ENCODE peak calls at places on chromosomes 12 and 14, in ten cellular contexts. B, A, U, M, Z, F, W, T, J and H are unnamed samples.

GRCh38 chr14:37571391-37571790 is 23.7 kb downstream of the FOXA1 start:
- DNase-seq in B (no peak), A (no peak), U (no peak), M (no peak), Z (no peak), F (no peak), W (no peak), T (no peak), J (no peak), H (no peak)

GRCh38 chr12:53320352-53321195 is 836 bp downstream of the AAAS start:
- DNase-seq in B (no peak), A (no peak), U (no peak), M (no peak), Z (no peak), F (no peak), W (no peak), T (no peak), J (no peak), H (no peak)

GRCh38 chr12:54139030-54139429 is 49.8 kb downstream of the SMUG1 start:
- DNase-seq in B (no peak), A (no peak), U (no peak), M (no peak), Z (no peak), F (no peak), W (no peak), T (no peak), J (no peak), H (no peak)

GRCh38 chr14:37594238-37594915 is 672 bp downstream of the FOXA1 start:
- DNase-seq in B (peak; percentile 75), A (no peak), U (peak; percentile 47), M (peak; percentile 74), Z (peak; percentile 77), F (peak; percentile 82), W (peak; percentile 66), T (peak; percentile 80), J (peak; percentile 5), H (no peak)

GRCh38 chr12:92603741-92604432 is 98.9 kb upstream of the PLEKHG7 start:
- DNase-seq in B (no peak), A (no peak), U (no peak), M (no peak), Z (no peak), F (no peak), W (no peak), T (no peak), J (no peak), H (no peak)

GRCh38 chr12:89288959-89289358 is 63.3 kb downstream of the DUSP6 start:
- DNase-seq in B (no peak), A (no peak), U (no peak), M (no peak), Z (no peak), F (no peak), W (no peak), T (no peak), J (no peak), H (no peak)

GRCh38 chr14:22718091-22718490 is 48.4 kb upstream of the OXA1L start:
- DNase-seq in B (no peak), A (no peak), U (no peak), M (no peak), Z (no peak), F (no peak), W (no peak), T (no peak), J (no peak), H (no peak)

GRCh38 chr12:63042646-63043045 is 107.7 kb upstream of the PPM1H start:
- DNase-seq in B (no peak), A (no peak), U (no peak), M (no peak), Z (no peak), F (no peak), W (no peak), T (no peak), J (no peak), H (no peak)

GRCh38 chr14:103007555-103007954 is 49.8 kb downstream of the CDC42BPB start:
- DNase-seq in B (no peak), A (no peak), U (peak; percentile 76), M (no peak), Z (no peak), F (no peak), W (no peak), T (no peak), J (no peak), H (no peak)

GRCh38 chr14:58712357-58712756 is 74.6 kb downstream of the DACT1 start:
- DNase-seq in B (no peak), A (no peak), U (no peak), M (no peak), Z (peak; percentile 62), F (no peak), W (no peak), T (no peak), J (no peak), H (no peak)

GRCh38 chr12:22935090-22935489 is 310.1 kb downstream of the ETNK1 start:
- DNase-seq in B (no peak), A (no peak), U (peak; percentile 30), M (peak; percentile 50), Z (no peak), F (no peak), W (no peak), T (no peak), J (no peak), H (no peak)

GRCh38 chr12:56840922-56841321 is 77.8 kb downstream of the HSD17B6 start:
- DNase-seq in B (no peak), A (no peak), U (peak; percentile 29), M (peak; percentile 54), Z (no peak), F (no peak), W (no peak), T (no peak), J (no peak), H (no peak)

GRCh38 chr12:2319136-2319535 is 266.3 kb downstream of the CACNA1C start:
- DNase-seq in B (no peak), A (no peak), U (no peak), M (no peak), Z (no peak), F (no peak), W (no peak), T (no peak), J (no peak), H (no peak)

GRCh38 chr12:125001636-125002035 is 8.2 kb downstream of the BRI3BP start:
- DNase-seq in B (no peak), A (no peak), U (no peak), M (no peak), Z (no peak), F (no peak), W (no peak), T (no peak), J (no peak), H (no peak)

GRCh38 chr14:105392161-105393090 is 5.9 kb upstream of the TEX22 start:
- DNase-seq in B (no peak), A (no peak), U (peak; percentile 18), M (no peak), Z (no peak), F (no peak), W (no peak), T (no peak), J (no peak), H (no peak)

GRCh38 chr14:76307786-76308780 is 67.9 kb upstream of the ESRRB start:
- DNase-seq in B (no peak), A (no peak), U (no peak), M (no peak), Z (no peak), F (no peak), W (no peak), T (no peak), J (no peak), H (no peak)

GRCh38 chr14:99879401-99880295 is 86.4 kb downstream of the EML1 start:
- DNase-seq in B (no peak), A (no peak), U (no peak), M (no peak), Z (no peak), F (no peak), W (no peak), T (no peak), J (no peak), H (no peak)

GRCh38 chr14:99006271-99006670 is 265.7 kb downstream of the BCL11B start:
- DNase-seq in B (no peak), A (no peak), U (no peak), M (no peak), Z (no peak), F (no peak), W (no peak), T (no peak), J (no peak), H (no peak)

GRCh38 chr12:132118876-132119275 is 25.2 kb downstream of the DDX51 start:
- DNase-seq in B (no peak), A (no peak), U (no peak), M (peak; percentile 68), Z (no peak), F (no peak), W (no peak), T (no peak), J (no peak), H (no peak)

GRCh38 chr12:4011597-4011996 is 138.4 kb upstream of the PARP11 start:
- DNase-seq in B (no peak), A (no peak), U (no peak), M (no peak), Z (no peak), F (no peak), W (no peak), T (no peak), J (no peak), H (no peak)

GRCh38 chr14:22928237-22929103 is 706 bp downstream of the PRMT5 start:
- DNase-seq in B (no peak), A (no peak), U (no peak), M (no peak), Z (peak; percentile 9), F (no peak), W (peak; percentile 19), T (no peak), J (no peak), H (no peak)

GRCh38 chr14:61226015-61226654 is 55.0 kb downstream of the TMEM30B start:
- DNase-seq in B (no peak), A (no peak), U (no peak), M (no peak), Z (no peak), F (no peak), W (no peak), T (no peak), J (no peak), H (no peak)

GRCh38 chr14:24051789-24052655 is at the start of gene CARMIL3:
- DNase-seq in B (peak; percentile 61), A (peak; percentile 23), U (peak; percentile 69), M (peak; percentile 78), Z (peak; percentile 59), F (peak; percentile 55), W (peak; percentile 55), T (peak; percentile 55), J (peak; percentile 24), H (no peak)

GRCh38 chr12:80977356-80977755 is 39.6 kb upstream of the LIN7A start:
- DNase-seq in B (no peak), A (no peak), U (no peak), M (no peak), Z (peak; percentile 9), F (no peak), W (no peak), T (no peak), J (no peak), H (no peak)

GRCh38 chr12:54129028-54129903 is 59.5 kb downstream of the SMUG1 start:
- DNase-seq in B (no peak), A (no peak), U (no peak), M (no peak), Z (no peak), F (no peak), W (no peak), T (no peak), J (no peak), H (no peak)

GRCh38 chr12:10113920-10114319 is 15.1 kb upstream of the CLEC1A start:
- DNase-seq in B (no peak), A (no peak), U (no peak), M (no peak), Z (no peak), F (no peak), W (no peak), T (no peak), J (no peak), H (no peak)

GRCh38 chr12:123983822-123984485 is 10.9 kb downstream of the ZNF664 start:
- DNase-seq in B (no peak), A (peak; percentile 16), U (no peak), M (peak; percentile 59), Z (peak; percentile 82), F (no peak), W (peak; percentile 48), T (peak; percentile 51), J (peak; percentile 42), H (no peak)

GRCh38 chr14:31360919-31361662 is 59.3 kb downstream of the HEATR5A start:
- DNase-seq in B (no peak), A (no peak), U (no peak), M (no peak), Z (no peak), F (no peak), W (no peak), T (no peak), J (no peak), H (no peak)